ENCODE peak calls at places on chromosomes 12 and 14, in seven cellular contexts. One of them, this sample, is unnamed.

GRCh38 chr12:13661005-13661887 is 320.2 kb downstream of the GRIN2B start:
- DNase-seq in H7: peak
- DNase-seq in NAMALWA: peak
- DNase-seq in IMR-90: peak
- DNase-seq in Right ventricle myocardium superior: peak
- DNase-seq in CD8-positive, alpha-beta T cell: peak
- DNase-seq in thoracic aorta: no peak
- DNase-seq in this sample: peak

GRCh38 chr12:114319422-114319821 is 86.5 kb downstream of the TBX5 start:
- DNase-seq in H7: no peak
- DNase-seq in NAMALWA: no peak
- DNase-seq in IMR-90: peak
- DNase-seq in Right ventricle myocardium superior: no peak
- DNase-seq in CD8-positive, alpha-beta T cell: no peak
- DNase-seq in thoracic aorta: peak
- DNase-seq in this sample: no peak

GRCh38 chr12:28899951-28900350 is 249.1 kb upstream of the FAR2 start:
- DNase-seq in H7: no peak
- DNase-seq in NAMALWA: no peak
- DNase-seq in IMR-90: peak
- DNase-seq in Right ventricle myocardium superior: no peak
- DNase-seq in CD8-positive, alpha-beta T cell: no peak
- DNase-seq in thoracic aorta: no peak
- DNase-seq in this sample: no peak

GRCh38 chr14:54002653-54003052 is 46.0 kb upstream of the BMP4 start:
- DNase-seq in H7: no peak
- DNase-seq in NAMALWA: no peak
- DNase-seq in IMR-90: peak
- DNase-seq in Right ventricle myocardium superior: no peak
- DNase-seq in CD8-positive, alpha-beta T cell: no peak
- DNase-seq in thoracic aorta: no peak
- DNase-seq in this sample: no peak

GRCh38 chr12:69404851-69405365 is 45.4 kb downstream of the YEATS4 start:
- DNase-seq in H7: no peak
- DNase-seq in NAMALWA: no peak
- DNase-seq in IMR-90: no peak
- DNase-seq in Right ventricle myocardium superior: no peak
- DNase-seq in CD8-positive, alpha-beta T cell: no peak
- DNase-seq in thoracic aorta: no peak
- DNase-seq in this sample: no peak

GRCh38 chr12:68612245-68612644 is 1.5 kb downstream of the RAP1B start:
- DNase-seq in H7: no peak
- DNase-seq in NAMALWA: peak
- DNase-seq in IMR-90: peak
- DNase-seq in Right ventricle myocardium superior: no peak
- DNase-seq in CD8-positive, alpha-beta T cell: no peak
- DNase-seq in thoracic aorta: no peak
- DNase-seq in this sample: no peak

GRCh38 chr12:79688376-79689040 is 2.3 kb downstream of the PAWR start:
- DNase-seq in H7: no peak
- DNase-seq in NAMALWA: peak
- DNase-seq in IMR-90: no peak
- DNase-seq in Right ventricle myocardium superior: no peak
- DNase-seq in CD8-positive, alpha-beta T cell: no peak
- DNase-seq in thoracic aorta: no peak
- DNase-seq in this sample: no peak

GRCh38 chr12:56601503-56601902 is 28.6 kb downstream of the BAZ2A start:
- DNase-seq in H7: peak
- DNase-seq in NAMALWA: peak
- DNase-seq in IMR-90: no peak
- DNase-seq in Right ventricle myocardium superior: no peak
- DNase-seq in CD8-positive, alpha-beta T cell: peak
- DNase-seq in thoracic aorta: no peak
- DNase-seq in this sample: peak

GRCh38 chr12:50862316-50862715 is 19.6 kb downstream of the TMPRSS12 start:
- DNase-seq in H7: no peak
- DNase-seq in NAMALWA: no peak
- DNase-seq in IMR-90: peak
- DNase-seq in Right ventricle myocardium superior: no peak
- DNase-seq in CD8-positive, alpha-beta T cell: no peak
- DNase-seq in thoracic aorta: no peak
- DNase-seq in this sample: no peak

GRCh38 chr12:9372202-9372601 is 164.0 kb upstream of the PZP start:
- DNase-seq in H7: no peak
- DNase-seq in NAMALWA: no peak
- DNase-seq in IMR-90: peak
- DNase-seq in Right ventricle myocardium superior: no peak
- DNase-seq in CD8-positive, alpha-beta T cell: no peak
- DNase-seq in thoracic aorta: no peak
- DNase-seq in this sample: peak

GRCh38 chr12:66623455-66623854 is 55.4 kb downstream of the GRIP1 start:
- DNase-seq in H7: no peak
- DNase-seq in NAMALWA: peak
- DNase-seq in IMR-90: no peak
- DNase-seq in Right ventricle myocardium superior: no peak
- DNase-seq in CD8-positive, alpha-beta T cell: no peak
- DNase-seq in thoracic aorta: no peak
- DNase-seq in this sample: no peak

GRCh38 chr12:123271182-123271491 is 519 bp downstream of the CDK2AP1 start:
- DNase-seq in H7: peak
- DNase-seq in NAMALWA: peak
- DNase-seq in IMR-90: peak
- DNase-seq in Right ventricle myocardium superior: peak
- DNase-seq in CD8-positive, alpha-beta T cell: peak
- DNase-seq in thoracic aorta: no peak
- DNase-seq in this sample: peak

GRCh38 chr12:131421506-131422184 is 289.2 kb upstream of the SFSWAP start:
- DNase-seq in H7: no peak
- DNase-seq in NAMALWA: no peak
- DNase-seq in IMR-90: no peak
- DNase-seq in Right ventricle myocardium superior: no peak
- DNase-seq in CD8-positive, alpha-beta T cell: no peak
- DNase-seq in thoracic aorta: no peak
- DNase-seq in this sample: no peak

GRCh38 chr12:96241484-96242256 is 47.5 kb downstream of the ELK3 start:
- DNase-seq in H7: no peak
- DNase-seq in NAMALWA: no peak
- DNase-seq in IMR-90: peak
- DNase-seq in Right ventricle myocardium superior: no peak
- DNase-seq in CD8-positive, alpha-beta T cell: peak
- DNase-seq in thoracic aorta: peak
- DNase-seq in this sample: peak

GRCh38 chr12:93115198-93115601 is 186.1 kb upstream of the EEA1 start:
- DNase-seq in H7: no peak
- DNase-seq in NAMALWA: no peak
- DNase-seq in IMR-90: no peak
- DNase-seq in Right ventricle myocardium superior: no peak
- DNase-seq in CD8-positive, alpha-beta T cell: no peak
- DNase-seq in thoracic aorta: no peak
- DNase-seq in this sample: peak

GRCh38 chr14:84409435-84409834 is 1120.5 kb upstream of the FLRT2 start:
- DNase-seq in H7: no peak
- DNase-seq in NAMALWA: no peak
- DNase-seq in IMR-90: peak
- DNase-seq in Right ventricle myocardium superior: no peak
- DNase-seq in CD8-positive, alpha-beta T cell: no peak
- DNase-seq in thoracic aorta: no peak
- DNase-seq in this sample: no peak

GRCh38 chr12:42609605-42610004 is 20.1 kb upstream of the PRICKLE1 start:
- DNase-seq in H7: no peak
- DNase-seq in NAMALWA: no peak
- DNase-seq in IMR-90: peak
- DNase-seq in Right ventricle myocardium superior: no peak
- DNase-seq in CD8-positive, alpha-beta T cell: no peak
- DNase-seq in thoracic aorta: no peak
- DNase-seq in this sample: no peak

GRCh38 chr14:34059925-34060746 is 109.3 kb upstream of the EGLN3 start:
- DNase-seq in H7: peak
- DNase-seq in NAMALWA: no peak
- DNase-seq in IMR-90: peak
- DNase-seq in Right ventricle myocardium superior: peak
- DNase-seq in CD8-positive, alpha-beta T cell: peak
- DNase-seq in thoracic aorta: peak
- DNase-seq in this sample: peak

GRCh38 chr12:87160848-87161601 is 868.2 kb downstream of the C12orf50 start:
- DNase-seq in H7: no peak
- DNase-seq in NAMALWA: no peak
- DNase-seq in IMR-90: no peak
- DNase-seq in Right ventricle myocardium superior: no peak
- DNase-seq in CD8-positive, alpha-beta T cell: no peak
- DNase-seq in thoracic aorta: no peak
- DNase-seq in this sample: no peak

GRCh38 chr12:16449459-16449858 is 102.0 kb downstream of the MGST1 start:
- DNase-seq in H7: no peak
- DNase-seq in NAMALWA: no peak
- DNase-seq in IMR-90: no peak
- DNase-seq in Right ventricle myocardium superior: no peak
- DNase-seq in CD8-positive, alpha-beta T cell: no peak
- DNase-seq in thoracic aorta: no peak
- DNase-seq in this sample: no peak

GRCh38 chr12:43245947-43246346 is 306.1 kb downstream of the ADAMTS20 start:
- DNase-seq in H7: no peak
- DNase-seq in NAMALWA: no peak
- DNase-seq in IMR-90: no peak
- DNase-seq in Right ventricle myocardium superior: no peak
- DNase-seq in CD8-positive, alpha-beta T cell: no peak
- DNase-seq in thoracic aorta: no peak
- DNase-seq in this sample: no peak

GRCh38 chr12:104669057-104669770 is 212.5 kb downstream of the CHST11 start:
- DNase-seq in H7: peak
- DNase-seq in NAMALWA: no peak
- DNase-seq in IMR-90: no peak
- DNase-seq in Right ventricle myocardium superior: peak
- DNase-seq in CD8-positive, alpha-beta T cell: no peak
- DNase-seq in thoracic aorta: no peak
- DNase-seq in this sample: peak

GRCh38 chr12:32296541-32296940 is 102.8 kb upstream of the FGD4 start:
- DNase-seq in H7: no peak
- DNase-seq in NAMALWA: no peak
- DNase-seq in IMR-90: no peak
- DNase-seq in Right ventricle myocardium superior: no peak
- DNase-seq in CD8-positive, alpha-beta T cell: no peak
- DNase-seq in thoracic aorta: no peak
- DNase-seq in this sample: no peak

GRCh38 chr12:25384038-25384953 is 133.6 kb upstream of the KRAS start:
- DNase-seq in H7: no peak
- DNase-seq in NAMALWA: peak
- DNase-seq in IMR-90: peak
- DNase-seq in Right ventricle myocardium superior: no peak
- DNase-seq in CD8-positive, alpha-beta T cell: no peak
- DNase-seq in thoracic aorta: no peak
- DNase-seq in this sample: peak

GRCh38 chr12:120584343-120585149 is 3.3 kb upstream of the POP5 start:
- DNase-seq in H7: peak
- DNase-seq in NAMALWA: no peak
- DNase-seq in IMR-90: no peak
- DNase-seq in Right ventricle myocardium superior: peak
- DNase-seq in CD8-positive, alpha-beta T cell: peak
- DNase-seq in thoracic aorta: no peak
- DNase-seq in this sample: peak

GRCh38 chr12:95551305-95551704 is at the start of gene USP44:
- DNase-seq in H7: peak
- DNase-seq in NAMALWA: no peak
- DNase-seq in IMR-90: no peak
- DNase-seq in Right ventricle myocardium superior: no peak
- DNase-seq in CD8-positive, alpha-beta T cell: no peak
- DNase-seq in thoracic aorta: no peak
- DNase-seq in this sample: peak

GRCh38 chr12:69388371-69388770 is 28.8 kb downstream of the YEATS4 start:
- DNase-seq in H7: no peak
- DNase-seq in NAMALWA: peak
- DNase-seq in IMR-90: peak
- DNase-seq in Right ventricle myocardium superior: no peak
- DNase-seq in CD8-positive, alpha-beta T cell: no peak
- DNase-seq in thoracic aorta: no peak
- DNase-seq in this sample: no peak

GRCh38 chr14:33776871-33777270 is 174.0 kb downstream of the EGLN3 start:
- DNase-seq in H7: no peak
- DNase-seq in NAMALWA: no peak
- DNase-seq in IMR-90: no peak
- DNase-seq in Right ventricle myocardium superior: no peak
- DNase-seq in CD8-positive, alpha-beta T cell: no peak
- DNase-seq in thoracic aorta: no peak
- DNase-seq in this sample: peak

GRCh38 chr14:93115920-93116675 is at the start of gene ITPK1:
- DNase-seq in H7: peak
- DNase-seq in NAMALWA: peak
- DNase-seq in IMR-90: peak
- DNase-seq in Right ventricle myocardium superior: peak
- DNase-seq in CD8-positive, alpha-beta T cell: peak
- DNase-seq in thoracic aorta: no peak
- DNase-seq in this sample: peak

GRCh38 chr12:43336962-43337555 is 214.9 kb downstream of the ADAMTS20 start:
- DNase-seq in H7: peak
- DNase-seq in NAMALWA: peak
- DNase-seq in IMR-90: peak
- DNase-seq in Right ventricle myocardium superior: no peak
- DNase-seq in CD8-positive, alpha-beta T cell: no peak
- DNase-seq in thoracic aorta: no peak
- DNase-seq in this sample: peak

GRCh38 chr12:41663487-41664258 is 475.6 kb downstream of the PDZRN4 start:
- DNase-seq in H7: peak
- DNase-seq in NAMALWA: no peak
- DNase-seq in IMR-90: peak
- DNase-seq in Right ventricle myocardium superior: no peak
- DNase-seq in CD8-positive, alpha-beta T cell: no peak
- DNase-seq in thoracic aorta: no peak
- DNase-seq in this sample: peak

GRCh38 chr12:4154672-4155225 is 118.8 kb upstream of the CCND2 start:
- DNase-seq in H7: no peak
- DNase-seq in NAMALWA: no peak
- DNase-seq in IMR-90: no peak
- DNase-seq in Right ventricle myocardium superior: no peak
- DNase-seq in CD8-positive, alpha-beta T cell: no peak
- DNase-seq in thoracic aorta: no peak
- DNase-seq in this sample: no peak

GRCh38 chr12:121794532-121795028 is 1.1 kb upstream of the RHOF start:
- DNase-seq in H7: peak
- DNase-seq in NAMALWA: no peak
- DNase-seq in IMR-90: no peak
- DNase-seq in Right ventricle myocardium superior: no peak
- DNase-seq in CD8-positive, alpha-beta T cell: no peak
- DNase-seq in thoracic aorta: no peak
- DNase-seq in this sample: no peak

GRCh38 chr12:12007001-12007712 is 63.6 kb upstream of the BCL2L14 start:
- DNase-seq in H7: no peak
- DNase-seq in NAMALWA: no peak
- DNase-seq in IMR-90: peak
- DNase-seq in Right ventricle myocardium superior: no peak
- DNase-seq in CD8-positive, alpha-beta T cell: no peak
- DNase-seq in thoracic aorta: no peak
- DNase-seq in this sample: no peak

GRCh38 chr14:59417301-59417700 is 47.9 kb downstream of the GPR135 start:
- DNase-seq in H7: no peak
- DNase-seq in NAMALWA: no peak
- DNase-seq in IMR-90: no peak
- DNase-seq in Right ventricle myocardium superior: no peak
- DNase-seq in CD8-positive, alpha-beta T cell: no peak
- DNase-seq in thoracic aorta: no peak
- DNase-seq in this sample: no peak

GRCh38 chr14:59069455-59069854 is 119.0 kb upstream of the DAAM1 start:
- DNase-seq in H7: no peak
- DNase-seq in NAMALWA: no peak
- DNase-seq in IMR-90: no peak
- DNase-seq in Right ventricle myocardium superior: no peak
- DNase-seq in CD8-positive, alpha-beta T cell: no peak
- DNase-seq in thoracic aorta: no peak
- DNase-seq in this sample: peak